ENCODE peak calls at places on chromosomes 12 and 14, in four cellular contexts. One of them, this sample, is unnamed.

GRCh38 chr12:47527816-47528215 is 178.0 kb downstream of the RPAP3 start:
- DNase-seq in NCI-H774: no peak
- DNase-seq in CD8-positive, alpha-beta T cell: no peak
- DNase-seq in kidney tubule cell: peak; percentile 29
- DNase-seq in this sample: no peak

GRCh38 chr12:57896139-57896436 is 45.3 kb upstream of the ATP23 start:
- DNase-seq in NCI-H774: no peak
- DNase-seq in CD8-positive, alpha-beta T cell: no peak
- DNase-seq in kidney tubule cell: no peak
- DNase-seq in this sample: no peak

GRCh38 chr14:32028599-32028998 is 48.5 kb upstream of the ARHGAP5 start:
- DNase-seq in NCI-H774: no peak
- DNase-seq in CD8-positive, alpha-beta T cell: no peak
- DNase-seq in kidney tubule cell: peak; percentile 92
- DNase-seq in this sample: no peak

GRCh38 chr12:110284597-110284996 is 3.5 kb downstream of the ATP2A2 start:
- DNase-seq in NCI-H774: no peak
- DNase-seq in CD8-positive, alpha-beta T cell: no peak
- DNase-seq in kidney tubule cell: no peak
- DNase-seq in this sample: no peak

GRCh38 chr12:21615441-21615840 is 10.8 kb upstream of the GYS2 start:
- DNase-seq in NCI-H774: no peak
- DNase-seq in CD8-positive, alpha-beta T cell: no peak
- DNase-seq in kidney tubule cell: peak; percentile 6
- DNase-seq in this sample: no peak

GRCh38 chr12:121543786-121544185 is 37.0 kb downstream of the KDM2B start:
- DNase-seq in NCI-H774: no peak
- DNase-seq in CD8-positive, alpha-beta T cell: no peak
- DNase-seq in kidney tubule cell: no peak
- DNase-seq in this sample: no peak

GRCh38 chr14:20998674-20999366 is at the start of gene SLC39A2:
- DNase-seq in NCI-H774: no peak
- DNase-seq in CD8-positive, alpha-beta T cell: no peak
- DNase-seq in kidney tubule cell: peak; percentile 48
- DNase-seq in this sample: peak; percentile 65

GRCh38 chr12:124640096-124640495 is 72.7 kb upstream of the NCOR2 start:
- DNase-seq in NCI-H774: no peak
- DNase-seq in CD8-positive, alpha-beta T cell: no peak
- DNase-seq in kidney tubule cell: peak; percentile 88
- DNase-seq in this sample: no peak

GRCh38 chr12:125245601-125246345 is 180.5 kb downstream of the AACS start:
- DNase-seq in NCI-H774: no peak
- DNase-seq in CD8-positive, alpha-beta T cell: no peak
- DNase-seq in kidney tubule cell: no peak
- DNase-seq in this sample: no peak

GRCh38 chr12:83841620-83842019 is 1071.0 kb downstream of the SLC6A15 start:
- DNase-seq in NCI-H774: no peak
- DNase-seq in CD8-positive, alpha-beta T cell: no peak
- DNase-seq in kidney tubule cell: no peak
- DNase-seq in this sample: no peak

GRCh38 chr14:36514278-36515104 is 5.5 kb downstream of the NKX2-1 start:
- DNase-seq in NCI-H774: peak; percentile 31
- DNase-seq in CD8-positive, alpha-beta T cell: no peak
- DNase-seq in kidney tubule cell: no peak
- DNase-seq in this sample: no peak

GRCh38 chr12:92108651-92109050 is 37.0 kb downstream of the BTG1 start:
- DNase-seq in NCI-H774: peak; percentile 38
- DNase-seq in CD8-positive, alpha-beta T cell: no peak
- DNase-seq in kidney tubule cell: no peak
- DNase-seq in this sample: peak; percentile 18

GRCh38 chr14:73758392-73759182 is 44.4 kb upstream of the PNMA1 start:
- DNase-seq in NCI-H774: no peak
- DNase-seq in CD8-positive, alpha-beta T cell: peak; percentile 78
- DNase-seq in kidney tubule cell: peak; percentile 86
- DNase-seq in this sample: peak; percentile 77

GRCh38 chr12:80187660-80188090 is 88.3 kb downstream of the OTOGL start:
- DNase-seq in NCI-H774: peak; percentile 20
- DNase-seq in CD8-positive, alpha-beta T cell: no peak
- DNase-seq in kidney tubule cell: peak; percentile 48
- DNase-seq in this sample: no peak

GRCh38 chr12:12839886-12840285 is 26.7 kb downstream of the DDX47 start:
- DNase-seq in NCI-H774: no peak
- DNase-seq in CD8-positive, alpha-beta T cell: no peak
- DNase-seq in kidney tubule cell: peak; percentile 85
- DNase-seq in this sample: no peak

GRCh38 chr12:50101663-50102062 is 2.1 kb upstream of the GPD1 start:
- DNase-seq in NCI-H774: no peak
- DNase-seq in CD8-positive, alpha-beta T cell: no peak
- DNase-seq in kidney tubule cell: peak; percentile 43
- DNase-seq in this sample: no peak

GRCh38 chr12:105013892-105014291 is 27.8 kb downstream of the NOPCHAP1 start:
- DNase-seq in NCI-H774: no peak
- DNase-seq in CD8-positive, alpha-beta T cell: no peak
- DNase-seq in kidney tubule cell: peak; percentile 72
- DNase-seq in this sample: no peak

GRCh38 chr12:110687770-110688169 is 1.1 kb downstream of the HVCN1 start:
- DNase-seq in NCI-H774: no peak
- DNase-seq in CD8-positive, alpha-beta T cell: no peak
- DNase-seq in kidney tubule cell: no peak
- DNase-seq in this sample: no peak

GRCh38 chr12:52977195-52977594 is 28.3 kb downstream of the KRT18 start:
- DNase-seq in NCI-H774: no peak
- DNase-seq in CD8-positive, alpha-beta T cell: no peak
- DNase-seq in kidney tubule cell: no peak
- DNase-seq in this sample: no peak

GRCh38 chr14:104687601-104688504 is 1.6 kb upstream of the INF2 start:
- DNase-seq in NCI-H774: peak; percentile 71
- DNase-seq in CD8-positive, alpha-beta T cell: no peak
- DNase-seq in kidney tubule cell: peak; percentile 90
- DNase-seq in this sample: peak; percentile 85

GRCh38 chr12:50922820-50923219 is 29.5 kb upstream of the HIGD1C start:
- DNase-seq in NCI-H774: no peak
- DNase-seq in CD8-positive, alpha-beta T cell: no peak
- DNase-seq in kidney tubule cell: no peak
- DNase-seq in this sample: no peak

GRCh38 chr12:17511369-17511768 is 578.6 kb downstream of the RERGL start:
- DNase-seq in NCI-H774: no peak
- DNase-seq in CD8-positive, alpha-beta T cell: no peak
- DNase-seq in kidney tubule cell: peak; percentile 1
- DNase-seq in this sample: no peak